ENCODE peak calls at places on chromosomes 13 and 19, in four cellular contexts. I is EH, E is tibial nerve, Z is AG20443. H is an unnamed sample.

GRCh38 chr19:10677796-10678195 is 23.4 kb upstream of the QTRT1 start:
- DNase-seq in I (no peak), E (no peak), Z (no peak), H (no peak)

GRCh38 chr19:1956868-1957492 is 16.0 kb downstream of the CSNK1G2 start:
- DNase-seq in I (no peak), E (no peak), Z (no peak), H (no peak)

GRCh38 chr13:23450340-23451046 is 17.0 kb upstream of the SACS start:
- DNase-seq in I (no peak), E (no peak), Z (no peak), H (no peak)

GRCh38 chr19:15198006-15198356 is 2.8 kb downstream of the NOTCH3 start:
- DNase-seq in I (no peak), E (no peak), Z (peak), H (no peak)

GRCh38 chr19:5395996-5396939 is 55.7 kb upstream of the PTPRS start:
- DNase-seq in I (no peak), E (no peak), Z (no peak), H (no peak)

GRCh38 chr19:8239528-8240273 is 30.5 kb downstream of the CERS4 start:
- DNase-seq in I (no peak), E (no peak), Z (no peak), H (no peak)

GRCh38 chr19:54030895-54031586 is 32.7 kb downstream of the VSTM1 start:
- DNase-seq in I (peak), E (no peak), Z (peak), H (no peak)

GRCh38 chr13:94339116-94339687 is 140.3 kb downstream of the DCT start:
- DNase-seq in I (no peak), E (no peak), Z (no peak), H (no peak)

GRCh38 chr19:49676136-49676689 is 858 bp upstream of the PRMT1 start:
- DNase-seq in I (peak), E (peak), Z (peak), H (no peak)

GRCh38 chr13:24618219-24618955 is 61.8 kb upstream of the ATP12A start:
- DNase-seq in I (no peak), E (no peak), Z (no peak), H (peak)

GRCh38 chr13:37027639-37028038 is 27.1 kb downstream of the EXOSC8 start:
- DNase-seq in I (no peak), E (no peak), Z (no peak), H (no peak)

H was measured in astrocyte of the hippocampus.